ENCODE peak calls at places on chromosomes 3 and 15, in six cellular contexts. H, Y, G, N, K and P are unnamed samples.

GRCh38 chr3:4981160-4981687 is 2.0 kb downstream of the BHLHE40 start:
- DNase-seq in H (no peak), Y (no peak), G (no peak), N (peak; percentile 63), K (no peak), P (peak; percentile 60)

GRCh38 chr3:101861978-101862421 is 12.7 kb downstream of the NFKBIZ start:
- DNase-seq in H (no peak), Y (no peak), G (no peak), N (no peak), K (no peak), P (no peak)

GRCh38 chr15:48630245-48630644 is 15.3 kb downstream of the FBN1 start:
- DNase-seq in H (no peak), Y (no peak), G (no peak), N (no peak), K (no peak), P (no peak)

GRCh38 chr3:45554001-45554691 is 40.4 kb upstream of the LIMD1 start:
- DNase-seq in H (peak; percentile 68), Y (no peak), G (no peak), N (no peak), K (peak; percentile 26), P (peak; percentile 26)

GRCh38 chr15:27894645-27895044 is 204.5 kb downstream of the OCA2 start:
- DNase-seq in H (no peak), Y (no peak), G (no peak), N (no peak), K (no peak), P (no peak)

GRCh38 chr15:76312540-76313174 is 1.4 kb upstream of the ETFA start:
- DNase-seq in H (no peak), Y (no peak), G (no peak), N (peak; percentile 97), K (no peak), P (no peak)

GRCh38 chr15:26867199-26868007 is 541 bp downstream of the GABRA5 start:
- DNase-seq in H (no peak), Y (no peak), G (peak; percentile 71), N (peak; percentile 31), K (no peak), P (no peak)

GRCh38 chr3:123993818-123994217 is 1.9 kb upstream of the ROPN1 start:
- DNase-seq in H (no peak), Y (no peak), G (no peak), N (no peak), K (no peak), P (no peak)

GRCh38 chr15:70308011-70308761 is 210.5 kb upstream of the TLE3 start:
- DNase-seq in H (peak; percentile 47), Y (peak; percentile 3), G (no peak), N (peak; percentile 28), K (no peak), P (peak; percentile 89)

GRCh38 chr15:23897091-23897490 is 210.0 kb upstream of the NDN start:
- DNase-seq in H (no peak), Y (no peak), G (no peak), N (no peak), K (no peak), P (no peak)

GRCh38 chr3:72996121-72996472 is 514 bp upstream of the PPP4R2 start:
- DNase-seq in H (no peak), Y (no peak), G (no peak), N (no peak), K (no peak), P (no peak)
- H3K4me3 ChIP-seq in H (peak overlapping the region; percentile 62), Y (peak overlapping the region; percentile 51), G (peak overlapping the region; percentile 78), N (peak overlapping the region; percentile 76), K (peak overlapping the region; percentile 85), P (peak overlapping the region; percentile 75)

DNA sequence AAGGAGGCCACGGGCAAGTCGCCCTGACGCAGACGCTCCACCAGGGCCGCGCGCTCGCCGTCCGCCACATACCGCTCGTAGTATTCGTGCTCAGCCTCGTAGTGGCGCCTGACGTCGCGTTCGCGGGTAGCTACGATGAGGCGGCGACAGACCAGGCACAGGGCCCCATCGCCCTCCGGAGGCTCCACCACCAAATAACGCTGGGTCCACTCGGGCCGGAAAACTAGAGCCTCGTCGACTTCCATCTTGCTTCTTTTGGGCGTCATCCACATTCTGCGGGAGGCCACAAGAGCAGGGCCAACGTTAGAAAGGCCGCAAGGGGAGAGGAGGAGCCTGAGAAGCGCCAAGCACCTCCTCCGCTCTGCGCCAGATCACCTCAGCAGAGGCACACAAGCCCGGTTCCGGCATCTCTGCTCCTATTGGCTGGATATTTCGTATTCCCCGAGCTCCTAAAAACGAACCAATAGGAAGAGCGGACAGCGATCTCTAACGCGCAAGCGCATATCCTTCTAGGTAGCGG is at the start of gene EPM2AIP1:
- DNase-seq in H (no peak), Y (no peak), G (peak; percentile 95), N (no peak), K (no peak), P (peak; percentile 99)
- TF ChIP-seq CTCF in H (peak; percentile 18), Y (no peak), G (peak; percentile 38), N (no peak), K (peak; percentile 50), P (no peak)

GRCh38 chr15:83053151-83053550 is 13.9 kb downstream of the BTBD1 start:
- DNase-seq in H (no peak), Y (no peak), G (no peak), N (peak; percentile 31), K (no peak), P (peak; percentile 28)
- TF ChIP-seq MAX in H (no peak), Y (no peak), G (no peak), N (no peak), K (no peak), P (no peak)

GRCh38 chr15:39580630-39581500 is at the start of gene THBS1:
- DNase-seq in H (no peak), Y (no peak), G (peak; percentile 71), N (peak; percentile 84), K (peak; percentile 60), P (peak; percentile 49)
- H3K4me3 ChIP-seq in H (peak within 1 kb of the TSS; percentile 58), Y (peak within 1 kb of the TSS; percentile 64), G (peak within 1 kb of the TSS; percentile 72), N (peak within 1 kb of the TSS; percentile 95), K (peak within 1 kb of the TSS; percentile 24), P (no peak within 1 kb of the TSS)

DNA sequence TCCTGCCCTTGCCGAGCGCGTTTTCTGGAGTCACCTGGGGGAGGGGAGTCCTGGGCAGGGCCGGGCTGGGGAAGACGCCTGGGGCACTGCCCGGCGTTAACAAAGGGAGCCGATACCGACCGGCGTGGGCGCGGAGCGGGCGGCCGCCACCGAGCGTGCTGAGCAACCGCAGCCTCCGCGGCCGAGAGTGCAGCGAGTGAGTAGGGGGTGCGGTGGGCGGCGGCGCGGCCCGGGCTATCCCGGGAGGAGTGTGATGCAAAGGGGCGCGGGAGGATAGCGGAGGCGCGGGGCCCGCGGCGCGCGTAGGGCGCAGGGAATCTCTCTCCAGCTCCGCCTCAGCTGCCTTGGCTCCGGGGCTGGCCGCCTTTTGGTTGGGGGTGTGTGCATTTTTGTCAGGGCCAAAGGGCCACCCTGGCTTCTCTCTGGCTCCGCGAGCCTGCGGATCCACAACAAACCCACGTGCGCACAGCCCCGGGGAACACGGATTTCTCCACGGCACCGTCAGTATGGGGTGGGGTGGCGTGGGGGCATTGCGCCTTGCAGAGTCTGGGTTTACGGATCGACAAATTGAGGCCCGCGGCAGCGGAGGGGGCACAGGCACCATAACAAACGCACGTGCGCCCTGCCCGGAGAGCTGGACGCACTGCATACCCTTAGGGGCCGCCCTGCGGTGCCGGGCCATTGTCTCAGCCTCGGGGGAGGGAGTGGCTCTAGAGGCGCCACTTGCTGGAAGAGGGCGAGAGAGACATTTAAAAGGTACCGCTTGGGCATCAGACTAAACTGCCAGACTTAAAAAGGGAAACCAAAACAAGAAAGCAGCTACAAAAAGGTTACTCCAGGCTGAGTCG is 537 bp downstream of the ST6GAL1 start:
- DNase-seq in H (peak; percentile 52), Y (peak; percentile 42), G (peak; percentile 73), N (peak; percentile 39), K (peak; percentile 71), P (peak; percentile 88)
- TF ChIP-seq CTCF in H (peak; percentile 26), Y (peak; percentile 14), G (peak; percentile 18), N (no peak), K (peak; percentile 54), P (peak; percentile 36)